ENCODE peak calls at places on chromosomes 2 and 18, in seven cellular contexts. J, Q, S, X, K, B and Y are unnamed samples. For H3K4me1, the result is how much of the 10 kb centered on the place peaks cover.

GRCh38 chr2:233700028-233700635 is 7.4 kb downstream of the UGT1A6 start:
- DNase-seq in J (peak), Q (peak), S (no peak), X (no peak), K (peak), B (peak), Y (no peak)

GRCh38 chr2:230903251-230904150 is 21.5 kb downstream of the GPR55 start:
- DNase-seq in J (no peak), Q (no peak), S (no peak), X (no peak), K (no peak), B (no peak), Y (no peak)

GRCh38 chr2:158724803-158725271 is 70.3 kb upstream of the DAPL1 start:
- DNase-seq in J (no peak), Q (no peak), S (no peak), X (no peak), K (no peak), B (peak), Y (no peak)

GRCh38 chr2:217178366-217178765 is 318.5 kb upstream of the TNP1 start:
- DNase-seq in J (no peak), Q (no peak), S (no peak), X (no peak), K (no peak), B (no peak), Y (no peak)

GRCh38 chr2:135512099-135512498 is 18.9 kb downstream of the ZRANB3 start:
- DNase-seq in J (no peak), Q (no peak), S (no peak), X (no peak), K (no peak), B (no peak), Y (no peak)

GRCh38 chr2:58974426-58974825 is 733.3 kb upstream of the FANCL start:
- DNase-seq in J (no peak), Q (no peak), S (no peak), X (no peak), K (no peak), B (no peak), Y (no peak)

GRCh38 chr2:39623916-39624315 is 41.8 kb upstream of the TMEM178A start:
- DNase-seq in J (no peak), Q (no peak), S (no peak), X (peak), K (no peak), B (no peak), Y (no peak)

GRCh38 chr2:216082805-216083204 is 1.1 kb downstream of the TMEM169 start:
- DNase-seq in J (peak), Q (peak), S (no peak), X (no peak), K (peak), B (no peak), Y (no peak)

GRCh38 chr2:107376910-107377309 is 449.8 kb upstream of the RGPD4 start:
- DNase-seq in J (no peak), Q (no peak), S (no peak), X (no peak), K (no peak), B (no peak), Y (no peak)

GRCh38 chr2:65300134-65300771 is 72.6 kb downstream of the ACTR2 start:
- DNase-seq in J (peak), Q (no peak), S (peak), X (peak), K (no peak), B (no peak), Y (no peak)

GRCh38 chr2:68458962-68459361 is 8.1 kb downstream of the FBXO48 start:
- DNase-seq in J (no peak), Q (no peak), S (no peak), X (no peak), K (no peak), B (peak), Y (no peak)

GRCh38 chr2:19321946-19322345 is 36.5 kb downstream of the OSR1 start:
- DNase-seq in J (no peak), Q (no peak), S (no peak), X (no peak), K (no peak), B (no peak), Y (no peak)

GRCh38 chr2:169050476-169051240 is 18.7 kb upstream of the DHRS9 start:
- DNase-seq in J (no peak), Q (no peak), S (no peak), X (no peak), K (no peak), B (no peak), Y (no peak)

GRCh38 chr2:190405069-190405468 is 3.1 kb upstream of the MFSD6 start:
- DNase-seq in J (no peak), Q (no peak), S (no peak), X (no peak), K (no peak), B (no peak), Y (no peak)

GRCh38 chr2:8627692-8628085 is 54.2 kb upstream of the ID2 start:
- DNase-seq in J (no peak), Q (no peak), S (no peak), X (no peak), K (no peak), B (peak), Y (no peak)

GRCh38 chr2:8627019-8627691 is 54.7 kb upstream of the ID2 start:
- DNase-seq in J (no peak), Q (no peak), S (no peak), X (no peak), K (no peak), B (peak), Y (no peak)

GRCh38 chr2:8628179-8628869 is 53.5 kb upstream of the ID2 start:
- DNase-seq in J (no peak), Q (no peak), S (no peak), X (no peak), K (no peak), B (peak), Y (no peak)

GRCh38 chr2:8629402-8629801 is 52.5 kb upstream of the ID2 start:
- DNase-seq in J (no peak), Q (no peak), S (no peak), X (no peak), K (no peak), B (no peak), Y (no peak)

DNA sequence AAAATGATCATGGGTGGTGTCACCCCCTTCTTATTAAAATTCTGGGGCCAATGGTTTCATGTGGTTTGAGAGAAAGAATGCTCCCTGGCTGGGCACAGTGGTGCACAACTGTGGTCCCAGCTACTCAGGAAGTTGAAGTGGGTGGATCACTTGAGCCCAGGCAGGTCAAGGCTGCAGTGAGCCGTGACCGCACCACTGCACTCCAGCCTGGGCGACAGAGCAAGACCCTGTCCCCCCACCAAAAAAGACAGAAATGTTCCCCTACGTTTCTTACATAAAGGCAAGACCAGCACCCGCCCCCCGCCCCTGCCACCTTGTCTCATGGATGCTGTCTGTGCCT is 53.0 kb upstream of the ID2 start:
- DNase-seq in J (no peak), Q (no peak), S (no peak), X (no peak), K (no peak), B (no peak), Y (no peak)
- TF ChIP-seq CTCF in J (no peak), Q (no peak), S (no peak), X (no peak), K (no peak), B (peak), Y (no peak)

GRCh38 chr18:57780318-57781127 is 22.6 kb downstream of the ATP8B1 start:
- DNase-seq in J (no peak), Q (no peak), S (no peak), X (no peak), K (no peak), B (no peak), Y (no peak)
- H3K4me1 ChIP-seq in J (half or more), Q (half or more), S (under half), X (under half), K (under half), B (under half), Y (under half)

DNA sequence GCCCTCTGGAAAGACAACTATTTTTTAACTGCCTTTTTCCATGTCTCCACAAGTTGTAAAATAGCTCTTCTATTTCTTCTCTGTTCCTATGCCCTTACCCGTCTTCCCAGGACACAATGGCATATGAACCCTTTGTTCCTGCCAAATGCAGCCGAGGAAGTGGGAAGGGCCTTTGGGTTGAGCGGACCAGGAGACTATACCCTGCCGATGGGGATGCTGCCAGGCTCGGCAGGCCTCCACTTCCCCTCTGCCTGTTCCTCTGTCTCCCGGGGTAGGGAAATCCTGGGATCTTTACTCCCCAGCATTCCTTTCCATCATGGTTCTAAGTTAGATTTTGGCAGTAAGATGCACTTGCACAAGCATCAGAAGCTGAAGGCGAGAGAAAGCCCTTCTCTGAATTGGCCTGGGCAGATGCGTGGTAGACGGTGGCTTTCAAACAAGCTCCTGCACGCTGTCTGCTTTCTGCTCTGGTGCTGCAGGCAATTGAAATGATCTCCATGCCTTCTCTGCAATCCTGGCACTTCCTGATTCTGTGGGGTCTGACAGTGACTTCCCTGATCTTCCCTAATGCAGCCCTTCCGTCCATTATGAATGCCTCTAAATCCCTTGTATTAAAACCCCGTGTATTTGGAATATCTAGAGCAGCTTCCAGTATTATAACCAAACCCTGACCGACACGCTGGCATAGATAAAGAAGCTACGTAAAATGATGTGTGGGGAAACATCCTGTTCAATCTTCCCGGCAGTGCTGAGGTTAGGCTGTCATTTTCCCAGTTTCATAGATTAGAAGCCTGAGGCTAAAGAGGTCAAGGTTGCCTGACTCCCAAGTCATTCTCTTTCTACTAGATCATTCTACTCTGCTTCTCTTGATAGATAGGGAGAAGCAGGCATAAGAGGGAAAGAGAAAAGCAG is 69.8 kb downstream of the MCFD2 start:
- DNase-seq in J (peak), Q (no peak), S (no peak), X (peak), K (no peak), B (no peak), Y (no peak)
- H3K27ac ChIP-seq in J (peak), Q (peak), S (peak), X (peak), K (no peak), B (peak), Y (no peak)

GRCh38 chr2:204024503-204024902 is 87.9 kb downstream of the ICOS start:
- DNase-seq in J (peak), Q (peak), S (peak), X (no peak), K (peak), B (peak), Y (no peak)
- TF ChIP-seq CTCF in J (peak), Q (peak), S (peak), X (no peak), K (peak), B (peak), Y (no peak)

DNA sequence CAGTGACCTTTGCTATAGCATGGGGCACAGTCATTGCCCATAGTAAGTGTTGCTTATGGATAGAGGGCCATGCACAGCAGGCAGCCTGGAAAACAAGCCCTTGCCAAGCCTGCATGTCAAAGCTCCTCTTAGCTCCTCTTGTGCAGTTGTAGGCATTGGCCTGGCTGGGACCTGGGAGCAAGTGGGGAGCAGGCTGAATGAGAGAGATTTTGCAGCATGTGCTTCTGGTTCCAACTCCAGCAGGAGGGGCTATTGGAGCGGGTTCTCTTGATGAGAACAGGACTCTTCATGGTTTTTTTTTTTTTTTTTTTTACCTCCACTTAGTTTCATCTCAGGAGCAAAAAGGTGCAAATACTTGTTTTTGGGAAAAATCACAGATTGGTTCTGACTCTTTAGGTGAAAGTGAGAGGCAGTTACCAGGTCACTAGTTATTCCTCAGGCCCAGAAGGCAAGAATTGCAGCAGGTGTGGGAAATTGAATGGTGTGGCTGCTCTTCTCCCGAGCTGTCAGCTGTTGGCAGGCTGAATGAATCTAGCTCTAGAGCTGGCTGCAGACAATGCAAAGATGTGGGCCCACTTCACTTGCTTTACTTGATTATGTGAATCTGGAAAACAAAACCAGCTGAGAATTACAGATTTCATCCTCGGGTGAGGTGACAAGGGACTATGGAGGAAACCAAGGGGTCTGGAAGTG is 95.9 kb downstream of the MAP4K4 start:
- DNase-seq in J (no peak), Q (peak), S (no peak), X (peak), K (peak), B (no peak), Y (no peak)
- H3K4me1 ChIP-seq in J (under half), Q (under half), S (under half), X (under half), K (under half), B (under half), Y (under half)

DNA sequence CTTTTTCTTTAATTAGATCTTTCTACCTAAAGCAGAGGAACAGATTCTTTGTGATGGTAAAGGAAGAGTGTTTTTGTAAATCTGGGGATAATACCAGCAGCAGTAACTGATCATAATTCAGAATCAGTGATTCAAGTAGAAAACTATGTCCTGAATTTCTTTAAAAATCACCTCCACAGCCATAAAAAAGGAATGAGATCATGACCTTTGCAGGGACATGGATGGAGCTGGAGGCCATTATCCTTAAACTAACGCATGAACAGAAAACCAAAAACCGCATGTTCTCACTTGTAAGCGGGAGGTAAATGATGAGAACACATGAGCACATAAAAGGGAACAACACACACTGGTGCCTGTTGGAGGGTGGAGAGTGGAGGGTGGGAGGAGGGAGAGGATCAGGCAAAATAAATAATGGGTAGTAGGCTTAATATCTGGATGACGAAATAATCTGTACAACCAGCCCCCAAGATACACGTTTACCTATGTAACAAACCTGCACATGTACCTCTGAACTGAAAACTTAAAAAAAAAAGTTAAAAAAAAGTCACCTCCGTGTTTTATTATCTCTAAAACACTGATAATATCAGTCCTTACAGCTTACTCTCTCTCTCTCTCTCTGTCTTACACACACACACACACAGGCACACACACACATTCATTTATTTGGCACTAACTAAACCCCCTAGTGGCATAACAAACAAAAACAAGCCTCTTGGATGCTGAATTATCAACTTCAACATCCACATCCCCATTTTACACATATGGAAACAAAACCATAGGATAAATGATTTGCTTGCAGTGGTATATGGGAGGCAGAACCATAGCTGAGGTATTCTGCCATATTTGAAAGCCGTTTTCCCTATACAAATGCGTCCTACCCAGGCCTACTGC is 1.4 kb downstream of the TM4SF20 start:
- DNase-seq in J (no peak), Q (no peak), S (no peak), X (no peak), K (no peak), B (no peak), Y (no peak)
- H3K27ac ChIP-seq in J (no peak), Q (no peak), S (no peak), X (no peak), K (no peak), B (peak), Y (no peak)

GRCh38 chr2:96579422-96579821 is 42.9 kb downstream of the ARID5A start:
- DNase-seq in J (no peak), Q (no peak), S (no peak), X (no peak), K (no peak), B (no peak), Y (no peak)

GRCh38 chr2:96578731-96579130 is 42.2 kb downstream of the ARID5A start:
- DNase-seq in J (no peak), Q (no peak), S (no peak), X (no peak), K (no peak), B (no peak), Y (no peak)

GRCh38 chr2:96575790-96576456 is 39.4 kb downstream of the ARID5A start:
- DNase-seq in J (no peak), Q (no peak), S (no peak), X (no peak), K (no peak), B (peak), Y (no peak)

GRCh38 chr2:96584017-96584416 is 47.5 kb downstream of the ARID5A start:
- DNase-seq in J (peak), Q (no peak), S (no peak), X (no peak), K (no peak), B (no peak), Y (no peak)

DNA sequence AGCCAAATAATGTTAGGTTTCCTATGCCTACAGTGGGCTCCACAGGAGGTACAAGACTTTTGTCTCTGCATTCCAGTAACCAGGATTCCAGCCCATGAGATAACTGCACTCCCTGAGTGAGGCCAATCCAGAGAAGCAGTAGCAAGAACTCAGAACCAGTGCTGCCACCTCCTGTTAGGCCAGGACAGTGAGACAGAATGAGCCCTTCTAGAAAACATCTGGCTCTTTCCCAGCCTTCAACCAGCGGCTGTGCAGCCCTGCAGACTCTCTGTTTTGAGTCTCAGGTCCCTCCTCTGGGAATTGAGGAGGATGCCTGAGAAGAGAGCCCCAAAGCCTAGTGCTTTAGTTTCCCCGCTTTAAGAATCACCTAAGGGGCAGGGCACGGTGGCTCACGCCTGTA is 44.2 kb downstream of the ARID5A start:
- DNase-seq in J (peak), Q (peak), S (no peak), X (no peak), K (peak), B (peak), Y (no peak)
- TF ChIP-seq CTCF in J (no peak), Q (peak), S (no peak), X (no peak), K (peak), B (peak), Y (no peak)

GRCh38 chr2:238243496-238244076 is 3.7 kb upstream of the HES6 start:
- DNase-seq in J (no peak), Q (no peak), S (no peak), X (no peak), K (no peak), B (no peak), Y (no peak)
- H3K4me1 ChIP-seq in J (under half), Q (under half), S (under half), X (under half), K (under half), B (under half), Y (under half)

GRCh38 chr18:45841765-45842442 is 16.4 kb downstream of the SIGLEC15 start:
- DNase-seq in J (no peak), Q (no peak), S (no peak), X (no peak), K (no peak), B (no peak), Y (no peak)

GRCh38 chr18:45843019-45843418 is 17.5 kb downstream of the SIGLEC15 start:
- DNase-seq in J (no peak), Q (no peak), S (no peak), X (no peak), K (no peak), B (no peak), Y (no peak)

GRCh38 chr18:45847119-45847518 is 21.6 kb downstream of the SIGLEC15 start:
- DNase-seq in J (no peak), Q (no peak), S (no peak), X (no peak), K (no peak), B (no peak), Y (no peak)

GRCh38 chr18:45845410-45845809 is 19.9 kb downstream of the SIGLEC15 start:
- DNase-seq in J (no peak), Q (no peak), S (no peak), X (no peak), K (no peak), B (no peak), Y (no peak)

DNA sequence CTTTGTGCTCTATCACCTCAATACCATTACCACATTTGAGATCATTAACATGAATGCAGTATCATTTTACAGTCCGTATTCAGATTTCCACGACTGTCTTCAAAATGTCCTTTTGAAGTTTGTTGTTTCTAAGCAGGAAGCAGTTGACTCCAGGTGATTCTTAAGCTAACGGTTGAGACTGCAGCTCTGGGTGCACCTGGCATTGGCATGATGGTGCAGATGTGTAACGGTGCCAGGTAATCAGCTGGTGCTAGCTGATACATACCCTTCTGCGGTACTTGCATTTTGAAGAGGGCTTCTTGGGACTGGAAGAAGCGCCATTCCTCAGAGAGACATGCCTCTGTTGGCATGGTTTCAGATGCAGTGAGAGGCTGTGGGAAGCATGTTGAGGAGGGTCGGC is 19.5 kb downstream of the SIGLEC15 start:
- DNase-seq in J (no peak), Q (no peak), S (no peak), X (no peak), K (no peak), B (no peak), Y (no peak)
- H3K27ac ChIP-seq in J (no peak), Q (no peak), S (no peak), X (no peak), K (no peak), B (no peak), Y (no peak)